ENCODE peak calls at places on chromosomes 7 and 10, in ten cellular contexts. Y is CD8-positive, alpha-beta memory T cell; V is T-helper 1 cell; W is CD4-positive, alpha-beta T cell; K is activated T-cell treated with anti-CD3 and anti-CD28 coated beads for 4 hours; E is GF-D8; U is NCI-H1092 treated with DMSO at 0.1 percent for 48 hours; T is SK-MEL-5; J is ascending aorta; B is NCI-H748 treated with DMSO at 0.1 percent for 48 hours. H is an unnamed sample.
A peak's percentile ranks its signal among the peaks of the same experiment; 100 is the strongest.

GRCh38 chr7:20287317-20287716 is 43.4 kb upstream of the ITGB8 start:
- DNase-seq in B (no peak), K (no peak), U (no peak), V (no peak), W (no peak), J (no peak), T (no peak), E (no peak), Y (no peak), H (no peak)

GRCh38 chr7:159047536-159047935 is 97.1 kb downstream of the VIPR2 start:
- DNase-seq in V (no peak), U (no peak), E (no peak), W (no peak), T (no peak), Y (no peak), J (no peak), B (no peak), K (no peak), H (no peak)

GRCh38 chr7:66464059-66464458 is 164.6 kb upstream of the KCTD7 start:
- DNase-seq in J (no peak), Y (no peak), W (no peak), K (no peak), U (no peak), B (no peak), T (no peak), E (no peak), V (no peak), H (no peak)

GRCh38 chr7:116511552-116512523 is 12.3 kb downstream of the CAV2 start:
- DNase-seq in Y (no peak), B (peak; percentile 19), K (no peak), V (no peak), W (no peak), J (no peak), E (no peak), U (peak; percentile 74), T (peak; percentile 76), H (no peak)

GRCh38 chr7:8365499-8366110 is 67.8 kb upstream of the NXPH1 start:
- DNase-seq in W (no peak), E (no peak), Y (no peak), K (no peak), T (peak; percentile 85), U (peak; percentile 75), B (peak; percentile 70), J (no peak), V (no peak), H (peak; percentile 20)

GRCh38 chr10:110460111-110460809 is 37.4 kb upstream of the DUSP5 start:
- DNase-seq in V (no peak), W (no peak), U (peak; percentile 23), T (no peak), J (no peak), Y (peak; percentile 15), E (no peak), K (peak; percentile 48), B (no peak), H (no peak)

GRCh38 chr10:79320785-79321493 is 26.3 kb upstream of the PPIF start:
- DNase-seq in V (no peak), W (no peak), T (peak; percentile 39), K (no peak), J (no peak), E (peak; percentile 84), U (no peak), Y (no peak), B (no peak), H (no peak)

GRCh38 chr10:17758896-17759295 is 6.9 kb downstream of the TMEM236 start:
- DNase-seq in V (no peak), U (no peak), E (no peak), K (no peak), W (no peak), J (no peak), T (no peak), B (no peak), Y (no peak), H (no peak)

GRCh38 chr7:36208406-36208805 is 55.4 kb downstream of the EEPD1 start:
- DNase-seq in K (no peak), Y (no peak), W (no peak), V (no peak), E (no peak), T (no peak), J (no peak), U (no peak), B (no peak), H (no peak)

GRCh38 chr10:64191304-64191703 is 670.1 kb downstream of the REEP3 start:
- DNase-seq in J (no peak), B (peak; percentile 77), K (no peak), Y (no peak), T (no peak), E (no peak), W (no peak), U (no peak), V (no peak), H (no peak)

GRCh38 chr10:119634219-119634544 is 17.0 kb upstream of the BAG3 start:
- DNase-seq in K (no peak), J (no peak), B (no peak), Y (no peak), U (no peak), W (no peak), V (no peak), E (no peak), T (no peak), H (no peak)

GRCh38 chr10:3805791-3806381 is 20.9 kb upstream of the KLF6 start:
- DNase-seq in E (no peak), W (peak; percentile 50), U (no peak), B (peak; percentile 57), J (peak; percentile 55), Y (peak; percentile 46), K (no peak), T (peak; percentile 81), V (no peak), H (no peak)

GRCh38 chr10:46296629-46297275 is 10.0 kb downstream of the ANTXRL start:
- DNase-seq in T (no peak), K (no peak), B (no peak), W (no peak), J (no peak), U (no peak), E (no peak), V (no peak), Y (no peak), H (no peak)

GRCh38 chr10:28130267-28130666 is 131.4 kb upstream of the ODAD2 start:
- DNase-seq in V (no peak), B (no peak), J (no peak), Y (no peak), T (no peak), U (no peak), E (no peak), K (no peak), W (no peak), H (no peak)

GRCh38 chr10:14454629-14455028 is 123.9 kb upstream of the FRMD4A start:
- DNase-seq in K (no peak), B (no peak), E (no peak), U (no peak), V (no peak), W (no peak), Y (no peak), T (no peak), J (no peak), H (no peak)

GRCh38 chr10:95350212-95350829 is 59.5 kb upstream of the PDLIM1 start:
- DNase-seq in B (no peak), Y (no peak), J (no peak), U (no peak), T (no peak), W (no peak), E (no peak), V (no peak), K (no peak), H (no peak)

GRCh38 chr7:45021604-45022296 is 21.7 kb downstream of the CCM2 start:
- DNase-seq in Y (no peak), T (no peak), B (no peak), W (no peak), J (no peak), K (no peak), E (peak; percentile 47), V (no peak), U (no peak), H (no peak)

GRCh38 chr7:44587843-44588711 is 6.0 kb upstream of the TMED4 start:
- DNase-seq in V (no peak), Y (peak; percentile 35), K (peak; percentile 66), U (peak; percentile 59), T (peak; percentile 81), E (peak; percentile 53), B (peak; percentile 24), W (peak; percentile 39), J (no peak), H (no peak)

GRCh38 chr10:101780187-101780817 is 2.9 kb downstream of the NPM3 start:
- DNase-seq in K (no peak), J (no peak), W (no peak), B (no peak), Y (no peak), U (no peak), E (no peak), T (no peak), V (no peak), H (no peak)

GRCh38 chr10:14487511-14487909 is 156.8 kb upstream of the FRMD4A start:
- DNase-seq in U (no peak), W (no peak), B (no peak), K (no peak), T (peak; percentile 80), Y (no peak), J (no peak), E (no peak), V (no peak), H (no peak)

GRCh38 chr7:24718977-24719491 is 38.2 kb downstream of the GSDME start:
- DNase-seq in U (peak; percentile 12), E (no peak), B (no peak), K (no peak), W (no peak), Y (no peak), J (no peak), T (no peak), V (no peak), H (no peak)

GRCh38 chr10:125159486-125159931 is 854 bp downstream of the CTBP2 start:
- DNase-seq in J (no peak), E (no peak), U (no peak), Y (no peak), W (no peak), K (no peak), T (no peak), V (no peak), B (no peak), H (no peak)

GRCh38 chr7:6691609-6692106 is 15.1 kb downstream of the ZNF12 start:
- DNase-seq in B (no peak), W (no peak), J (no peak), T (no peak), Y (no peak), E (no peak), U (no peak), K (no peak), V (no peak), H (no peak)

GRCh38 chr7:92576296-92576695 is 13.9 kb downstream of the FAM133B start:
- DNase-seq in J (no peak), W (no peak), B (no peak), U (no peak), E (no peak), Y (no peak), T (no peak), K (no peak), V (no peak), H (no peak)